ENCODE peak calls at places on chromosomes 6 and 20, in five cellular contexts. Y is glutamatergic neuron; S is psoas muscle; H is CD4-positive, alpha-beta T cell; F is HAP-1. J is an unnamed sample.

GRCh38 chr20:48273843-48274242 is 488.6 kb upstream of the SULF2 start:
- DNase-seq in Y (no peak), S (no peak), H (no peak), F (no peak), J (no peak)

GRCh38 chr6:35213824-35214756 is at the start of gene SCUBE3:
- DNase-seq in Y (peak; percentile 72), S (peak; percentile 27), H (no peak), F (peak; percentile 78), J (peak; percentile 70)

GRCh38 chr6:106155219-106155830 is 69.2 kb downstream of the PRDM1 start:
- DNase-seq in Y (no peak), S (no peak), H (no peak), F (no peak), J (no peak)

GRCh38 chr6:33279971-33280511 is 3.1 kb downstream of the B3GALT4 start:
- DNase-seq in Y (peak; percentile 48), S (no peak), H (peak; percentile 19), F (peak; percentile 37), J (peak; percentile 72)

GRCh38 chr6:36095497-36096391 is 34.6 kb upstream of the MAPK13 start:
- DNase-seq in Y (no peak), S (no peak), H (no peak), F (no peak), J (no peak)

GRCh38 chr20:313948-314347 is 11.4 kb upstream of the SOX12 start:
- DNase-seq in Y (no peak), S (no peak), H (no peak), F (no peak), J (no peak)

GRCh38 chr6:157715766-157716171 is 107.3 kb upstream of the SNX9 start:
- DNase-seq in Y (no peak), S (peak; percentile 73), H (no peak), F (no peak), J (no peak)

GRCh38 chr6:152598421-152598820 is 38.7 kb downstream of the SYNE1 start:
- DNase-seq in Y (no peak), S (no peak), H (no peak), F (no peak), J (no peak)

GRCh38 chr6:67541591-67541990 is 1093.5 kb upstream of the ADGRB3 start:
- DNase-seq in Y (no peak), S (no peak), H (no peak), F (no peak), J (no peak)

J was measured in WTC11.